ENCODE peak calls at places on chromosomes 5 and 9, in seven cellular contexts. J is body of pancreas, Z is K562, S is tibial artery, O is spleen, G is uterus, Q is upper lobe of right lung. E is an unnamed sample.

GRCh38 chr5:16690243-16690839 is 73.5 kb upstream of the RETREG1 start:
- DNase-seq in J (peak; percentile 47), Z (peak; percentile 74), S (no peak), O (no peak), G (no peak), Q (no peak), E (no peak)

GRCh38 chr9:581673-582497 is 259.6 kb upstream of the DMRT1 start:
- DNase-seq in J (peak; percentile 68), Z (peak; percentile 7), S (no peak), O (no peak), G (no peak), Q (no peak), E (no peak)

GRCh38 chr9:127897194-127897692 is 2.2 kb downstream of the ST6GALNAC6 start:
- DNase-seq in J (peak; percentile 89), Z (peak; percentile 93), S (peak; percentile 89), O (peak; percentile 81), G (peak; percentile 91), Q (peak; percentile 86), E (no peak)

GRCh38 chr5:94932259-94932658 is 313.8 kb downstream of the SLF1 start:
- DNase-seq in J (no peak), Z (no peak), S (no peak), O (no peak), G (no peak), Q (no peak), E (no peak)

GRCh38 chr5:980001-980588 is 28.5 kb upstream of the NKD2 start:
- DNase-seq in J (peak; percentile 34), Z (no peak), S (no peak), O (no peak), G (no peak), Q (no peak), E (no peak)

GRCh38 chr5:158522001-158522400 is 577.7 kb downstream of the EBF1 start:
- DNase-seq in J (no peak), Z (no peak), S (no peak), O (no peak), G (no peak), Q (no peak), E (no peak)

GRCh38 chr9:14320272-14321245 is 6.6 kb upstream of the NFIB start:
- DNase-seq in J (peak; percentile 33), Z (no peak), S (no peak), O (no peak), G (no peak), Q (no peak), E (no peak)

GRCh38 chr9:120261419-120261818 is 318.5 kb downstream of the CDK5RAP2 start:
- DNase-seq in J (no peak), Z (no peak), S (no peak), O (no peak), G (no peak), Q (no peak), E (no peak)

GRCh38 chr5:10315181-10315580 is 7.5 kb upstream of the CMBL start:
- DNase-seq in J (no peak), Z (no peak), S (no peak), O (no peak), G (no peak), Q (no peak), E (no peak)

GRCh38 chr9:13770956-13771355 is 491.5 kb upstream of the MPDZ start:
- DNase-seq in J (no peak), Z (no peak), S (no peak), O (no peak), G (no peak), Q (no peak), E (no peak)

GRCh38 chr9:85534340-85534739 is 207.4 kb downstream of the AGTPBP1 start:
- DNase-seq in J (no peak), Z (no peak), S (no peak), O (peak; percentile 78), G (no peak), Q (no peak), E (no peak)

GRCh38 chr5:92017786-92018185 is 634.7 kb upstream of the ARRDC3 start:
- DNase-seq in J (no peak), Z (no peak), S (no peak), O (no peak), G (no peak), Q (no peak), E (no peak)

GRCh38 chr9:77453857-77454647 is 194.1 kb downstream of the GNA14 start:
- DNase-seq in J (peak; percentile 34), Z (no peak), S (no peak), O (no peak), G (no peak), Q (no peak), E (no peak)

GRCh38 chr5:159819671-159820411 is 96.4 kb upstream of the ADRA1B start:
- DNase-seq in J (peak; percentile 58), Z (no peak), S (peak; percentile 67), O (no peak), G (peak; percentile 67), Q (peak; percentile 73), E (no peak)

GRCh38 chr5:9716838-9717281 is 86.7 kb upstream of the TAS2R1 start:
- DNase-seq in J (no peak), Z (no peak), S (no peak), O (no peak), G (no peak), Q (no peak), E (no peak)

GRCh38 chr9:36995927-36996471 is 38.1 kb downstream of the PAX5 start:
- DNase-seq in J (peak; percentile 79), Z (peak; percentile 50), S (no peak), O (peak; percentile 84), G (no peak), Q (peak; percentile 69), E (peak; percentile 53)

GRCh38 chr5:122129332-122129731 is at the start of gene ZNF474:
- DNase-seq in J (peak; percentile 32), Z (peak; percentile 25), S (peak; percentile 74), O (no peak), G (peak; percentile 28), Q (no peak), E (no peak)

GRCh38 chr9:90774682-90775081 is 26.9 kb upstream of the SYK start:
- DNase-seq in J (no peak), Z (no peak), S (no peak), O (peak; percentile 83), G (no peak), Q (no peak), E (no peak)

GRCh38 chr9:114171500-114171899 is 16.2 kb downstream of the COL27A1 start:
- DNase-seq in J (no peak), Z (no peak), S (no peak), O (peak; percentile 36), G (no peak), Q (no peak), E (no peak)

DNA sequence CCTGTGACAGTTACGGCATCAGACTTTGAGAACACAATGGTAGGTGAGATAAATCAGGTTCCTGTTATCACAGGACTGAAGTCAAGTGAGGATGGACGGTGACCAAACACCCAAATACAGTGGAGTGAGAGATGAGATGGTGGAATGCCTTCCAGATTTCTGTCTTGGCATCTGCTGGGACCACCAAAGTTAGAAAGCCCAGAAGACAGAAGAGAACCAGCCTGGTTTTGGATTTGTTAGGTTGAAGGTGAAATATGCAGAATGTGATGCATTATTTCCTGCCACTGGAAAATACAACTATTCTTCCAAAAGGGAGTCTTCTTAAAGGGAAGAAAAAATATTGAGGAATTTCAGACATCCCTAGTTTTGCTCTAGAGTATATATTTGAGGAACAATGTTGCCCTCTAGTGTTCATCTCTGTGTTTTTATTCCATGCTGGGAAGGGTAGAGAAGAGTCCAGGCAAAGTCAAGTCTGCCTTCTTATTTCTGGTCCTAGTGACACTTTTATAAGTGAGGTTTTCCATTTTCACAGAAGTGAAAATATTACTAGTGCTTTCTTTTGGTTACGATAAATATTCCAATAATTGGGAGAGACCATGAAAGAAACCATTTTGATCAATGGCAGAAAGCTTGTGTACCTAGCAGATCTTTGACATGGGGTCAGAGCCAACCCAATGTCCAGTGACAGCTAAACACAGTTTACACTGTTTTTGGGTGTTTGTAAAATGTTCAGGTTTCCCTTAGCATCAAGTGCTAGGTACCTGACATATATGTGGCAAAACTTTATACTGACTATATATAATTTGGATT is 142.3 kb upstream of the ANKH start:
- DNase-seq in J (peak; percentile 44), Z (peak; percentile 49), S (no peak), O (no peak), G (no peak), Q (no peak), E (no peak)
- H3K27me3 ChIP-seq in J (no peaks in the 10 kb centered on the region), Z (no peaks in the 10 kb centered on the region), S (no peaks in the 10 kb centered on the region), O (no peaks in the 10 kb centered on the region), G (no peaks in the 10 kb centered on the region), Q (no peaks in the 10 kb centered on the region), E (no peaks in the 10 kb centered on the region)

GRCh38 chr5:120466337-120467006 is 2.4 kb downstream of the PRR16 start:
- DNase-seq in J (no peak), Z (no peak), S (no peak), O (no peak), G (no peak), Q (no peak), E (no peak)

GRCh38 chr5:120465281-120465961 is 1.3 kb downstream of the PRR16 start:
- DNase-seq in J (peak; percentile 15), Z (peak; percentile 12), S (peak; percentile 58), O (peak; percentile 75), G (peak; percentile 61), Q (peak; percentile 59), E (no peak)

GRCh38 chr5:120464627-120465280 is 654 bp downstream of the PRR16 start:
- DNase-seq in J (peak; percentile 15), Z (no peak), S (peak; percentile 63), O (peak; percentile 75), G (peak; percentile 55), Q (peak; percentile 63), E (no peak)

GRCh38 chr5:120463991-120464626 is at the start of gene PRR16:
- DNase-seq in J (peak; percentile 29), Z (peak; percentile 17), S (peak; percentile 46), O (peak; percentile 85), G (peak; percentile 62), Q (peak; percentile 72), E (no peak)

DNA sequence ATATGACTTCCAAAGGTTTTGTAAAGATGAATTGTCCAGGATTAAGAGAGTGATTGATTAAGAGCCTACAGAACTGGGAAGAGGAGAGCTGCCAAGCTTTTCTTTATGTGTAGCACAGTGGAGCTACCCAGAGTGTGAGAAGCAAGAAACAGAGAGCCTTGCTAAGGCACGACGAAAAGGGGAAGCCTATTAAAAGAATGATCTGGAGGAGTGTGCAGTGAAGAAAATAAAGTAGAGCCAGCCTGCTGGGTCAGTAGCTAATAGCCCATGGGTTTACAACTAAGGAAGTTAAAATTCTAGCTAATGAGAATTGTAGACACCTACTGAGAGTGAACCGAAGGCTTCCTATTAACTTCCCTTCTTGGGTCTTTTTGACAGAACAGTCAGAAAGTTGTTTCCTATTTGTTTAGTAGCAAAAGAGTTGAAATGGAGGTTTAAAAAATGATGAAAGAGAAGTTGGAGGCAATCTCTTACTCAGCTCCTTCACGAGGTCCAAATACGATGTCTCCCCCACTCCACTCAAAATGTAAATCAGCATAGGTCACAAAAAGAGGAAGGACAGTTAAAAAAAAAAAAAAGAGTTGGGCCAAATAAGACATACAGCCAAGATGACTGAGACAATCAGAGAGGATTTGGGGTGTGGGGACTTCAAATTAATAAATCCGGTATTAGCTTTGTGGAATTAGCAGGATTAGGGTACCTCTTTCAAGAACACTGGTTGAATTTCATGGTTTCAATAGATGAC is 902 bp upstream of the PRR16 start:
- DNase-seq in J (no peak), Z (no peak), S (no peak), O (no peak), G (no peak), Q (no peak), E (no peak)
- H3K4me3 ChIP-seq in J (no peak overlapping the region), Z (no peak overlapping the region), S (peak overlapping the region; percentile 65), O (no peak overlapping the region), G (peak overlapping the region; percentile 80), Q (peak overlapping the region; percentile 59), E (no peak overlapping the region)

GRCh38 chr9:135030711-135031245 is 56.7 kb upstream of the OLFM1 start:
- DNase-seq in J (no peak), Z (no peak), S (no peak), O (no peak), G (no peak), Q (peak; percentile 19), E (no peak)
- H3K27me3 ChIP-seq in J (no peaks in the 10 kb centered on the region), Z (no peaks in the 10 kb centered on the region), S (peaks cover 36% of the 10 kb centered on the region), O (no peaks in the 10 kb centered on the region), G (no peaks in the 10 kb centered on the region), Q (no peaks in the 10 kb centered on the region), E (no peaks in the 10 kb centered on the region)

GRCh38 chr5:36655171-36655570 is 48.8 kb downstream of the SLC1A3 start:
- DNase-seq in J (peak; percentile 52), Z (no peak), S (no peak), O (no peak), G (no peak), Q (no peak), E (no peak)
- H3K4me3 ChIP-seq in J (no peak overlapping the region), Z (no peak overlapping the region), S (no peak overlapping the region), O (no peak overlapping the region), G (no peak overlapping the region), Q (no peak overlapping the region), E (no peak overlapping the region)